ENCODE peak calls at places on chromosomes 13 and 19, in seven cellular contexts. One of them, this sample, is unnamed.
A peak's percentile ranks its signal among the peaks of the same experiment; 100 is the strongest.

GRCh38 chr19:16064209-16064889 is 11.9 kb upstream of the TPM4 start:
- DNase-seq in IMR-90: no peak
- DNase-seq in H1: no peak
- DNase-seq in neuronal stem cell: no peak
- DNase-seq in mesenchymal stem cell: no peak
- DNase-seq in mesendoderm: no peak
- DNase-seq in trophoblast cell: no peak
- DNase-seq in this sample: no peak

GRCh38 chr19:38792250-38793111 is 3.5 kb downstream of the LGALS7B start:
- DNase-seq in mesenchymal stem cell: no peak
- DNase-seq in neuronal stem cell: no peak
- DNase-seq in trophoblast cell: peak; percentile 35
- DNase-seq in H1: no peak
- DNase-seq in IMR-90: no peak
- DNase-seq in mesendoderm: peak; percentile 21
- DNase-seq in this sample: peak; percentile 77

GRCh38 chr13:95248953-95249352 is 52.3 kb downstream of the ABCC4 start:
- DNase-seq in trophoblast cell: no peak
- DNase-seq in mesendoderm: no peak
- DNase-seq in IMR-90: no peak
- DNase-seq in mesenchymal stem cell: no peak
- DNase-seq in H1: no peak
- DNase-seq in neuronal stem cell: no peak
- DNase-seq in this sample: no peak

GRCh38 chr13:53004605-53005004 is 24.0 kb upstream of the OLFM4 start:
- DNase-seq in mesenchymal stem cell: no peak
- DNase-seq in neuronal stem cell: no peak
- DNase-seq in H1: no peak
- DNase-seq in mesendoderm: no peak
- DNase-seq in IMR-90: no peak
- DNase-seq in trophoblast cell: no peak
- DNase-seq in this sample: no peak

GRCh38 chr19:57559008-57559403 is 657 bp downstream of the ZNF550 start:
- DNase-seq in IMR-90: no peak
- DNase-seq in neuronal stem cell: no peak
- DNase-seq in mesenchymal stem cell: peak; percentile 21
- DNase-seq in mesendoderm: peak; percentile 56
- DNase-seq in H1: no peak
- DNase-seq in trophoblast cell: no peak
- DNase-seq in this sample: peak; percentile 30

GRCh38 chr19:6532244-6532999 is 1.6 kb downstream of the TNFSF9 start:
- DNase-seq in IMR-90: no peak
- DNase-seq in trophoblast cell: no peak
- DNase-seq in H1: no peak
- DNase-seq in mesenchymal stem cell: no peak
- DNase-seq in neuronal stem cell: no peak
- DNase-seq in mesendoderm: no peak
- DNase-seq in this sample: no peak

GRCh38 chr19:39934584-39935233 is at the start of gene FCGBP:
- DNase-seq in mesendoderm: no peak
- DNase-seq in mesenchymal stem cell: no peak
- DNase-seq in IMR-90: no peak
- DNase-seq in H1: no peak
- DNase-seq in neuronal stem cell: no peak
- DNase-seq in trophoblast cell: no peak
- DNase-seq in this sample: no peak

GRCh38 chr19:5631511-5632240 is 8.8 kb downstream of the SAFB start:
- DNase-seq in H1: no peak
- DNase-seq in trophoblast cell: no peak
- DNase-seq in mesenchymal stem cell: no peak
- DNase-seq in neuronal stem cell: no peak
- DNase-seq in mesendoderm: no peak
- DNase-seq in IMR-90: no peak
- DNase-seq in this sample: no peak

GRCh38 chr19:1169921-1170885 is 3.9 kb downstream of the SBNO2 start:
- DNase-seq in mesendoderm: no peak
- DNase-seq in neuronal stem cell: no peak
- DNase-seq in mesenchymal stem cell: peak; percentile 54
- DNase-seq in IMR-90: peak; percentile 83
- DNase-seq in trophoblast cell: no peak
- DNase-seq in H1: no peak
- DNase-seq in this sample: no peak

GRCh38 chr13:35979378-35979911 is 151.7 kb downstream of the DCLK1 start:
- DNase-seq in IMR-90: peak; percentile 83
- DNase-seq in trophoblast cell: peak; percentile 62
- DNase-seq in mesendoderm: peak; percentile 39
- DNase-seq in mesenchymal stem cell: peak; percentile 11
- DNase-seq in neuronal stem cell: no peak
- DNase-seq in H1: no peak
- DNase-seq in this sample: no peak

GRCh38 chr19:55197531-55197930 is 11.8 kb downstream of the PTPRH start:
- DNase-seq in IMR-90: no peak
- DNase-seq in mesenchymal stem cell: peak; percentile 15
- DNase-seq in neuronal stem cell: no peak
- DNase-seq in mesendoderm: peak; percentile 27
- DNase-seq in trophoblast cell: no peak
- DNase-seq in H1: no peak
- DNase-seq in this sample: no peak

GRCh38 chr19:13652810-13653590 is 111.3 kb upstream of the MRI1 start:
- DNase-seq in trophoblast cell: no peak
- DNase-seq in mesenchymal stem cell: no peak
- DNase-seq in IMR-90: no peak
- DNase-seq in mesendoderm: no peak
- DNase-seq in H1: no peak
- DNase-seq in neuronal stem cell: no peak
- DNase-seq in this sample: peak; percentile 38

GRCh38 chr19:42267644-42268141 is 1.4 kb upstream of the CIC start:
- DNase-seq in neuronal stem cell: no peak
- DNase-seq in trophoblast cell: peak; percentile 70
- DNase-seq in H1: no peak
- DNase-seq in mesenchymal stem cell: no peak
- DNase-seq in mesendoderm: no peak
- DNase-seq in IMR-90: no peak
- DNase-seq in this sample: no peak

GRCh38 chr13:38602261-38602660 is 84.6 kb upstream of the FREM2 start:
- DNase-seq in H1: no peak
- DNase-seq in IMR-90: no peak
- DNase-seq in neuronal stem cell: no peak
- DNase-seq in mesendoderm: peak; percentile 23
- DNase-seq in trophoblast cell: no peak
- DNase-seq in mesenchymal stem cell: no peak
- DNase-seq in this sample: no peak

GRCh38 chr19:51810228-51810627 is 15.3 kb downstream of the FPR3 start:
- DNase-seq in neuronal stem cell: no peak
- DNase-seq in mesendoderm: no peak
- DNase-seq in H1: no peak
- DNase-seq in trophoblast cell: peak; percentile 91
- DNase-seq in IMR-90: no peak
- DNase-seq in mesenchymal stem cell: no peak
- DNase-seq in this sample: no peak

GRCh38 chr13:91058066-91058465 is 289.4 kb upstream of the MIR17HG start:
- DNase-seq in mesendoderm: peak; percentile 77
- DNase-seq in mesenchymal stem cell: peak; percentile 52
- DNase-seq in IMR-90: no peak
- DNase-seq in trophoblast cell: no peak
- DNase-seq in neuronal stem cell: peak; percentile 11
- DNase-seq in H1: no peak
- DNase-seq in this sample: peak; percentile 35

GRCh38 chr19:17309962-17310461 is 649 bp downstream of the DDA1 start:
- DNase-seq in mesenchymal stem cell: no peak
- DNase-seq in trophoblast cell: peak; percentile 73
- DNase-seq in neuronal stem cell: no peak
- DNase-seq in IMR-90: no peak
- DNase-seq in mesendoderm: no peak
- DNase-seq in H1: no peak
- DNase-seq in this sample: no peak

GRCh38 chr13:99150575-99151370 is 49.9 kb upstream of the UBAC2 start:
- DNase-seq in neuronal stem cell: no peak
- DNase-seq in mesendoderm: no peak
- DNase-seq in IMR-90: peak; percentile 27
- DNase-seq in H1: no peak
- DNase-seq in mesenchymal stem cell: peak; percentile 2
- DNase-seq in trophoblast cell: peak; percentile 76
- DNase-seq in this sample: no peak

GRCh38 chr13:102710261-102710679 is 15.4 kb upstream of the METTL21C start:
- DNase-seq in mesenchymal stem cell: peak; percentile 7
- DNase-seq in IMR-90: peak; percentile 13
- DNase-seq in trophoblast cell: peak; percentile 77
- DNase-seq in H1: no peak
- DNase-seq in mesendoderm: no peak
- DNase-seq in neuronal stem cell: no peak
- DNase-seq in this sample: no peak

GRCh38 chr13:49185264-49185663 is 34.9 kb upstream of the MLNR start:
- DNase-seq in trophoblast cell: no peak
- DNase-seq in mesendoderm: no peak
- DNase-seq in IMR-90: peak; percentile 36
- DNase-seq in neuronal stem cell: no peak
- DNase-seq in H1: no peak
- DNase-seq in mesenchymal stem cell: peak; percentile 39
- DNase-seq in this sample: no peak

GRCh38 chr13:87678353-87678752 is 7.2 kb downstream of the SLITRK5 start:
- DNase-seq in neuronal stem cell: no peak
- DNase-seq in IMR-90: no peak
- DNase-seq in trophoblast cell: no peak
- DNase-seq in H1: no peak
- DNase-seq in mesendoderm: no peak
- DNase-seq in mesenchymal stem cell: no peak
- DNase-seq in this sample: no peak

GRCh38 chr19:16078759-16079707 is 2.7 kb downstream of the TPM4 start:
- DNase-seq in neuronal stem cell: no peak
- DNase-seq in mesenchymal stem cell: peak; percentile 95
- DNase-seq in IMR-90: peak; percentile 98
- DNase-seq in trophoblast cell: peak; percentile 81
- DNase-seq in mesendoderm: peak; percentile 76
- DNase-seq in H1: no peak
- DNase-seq in this sample: no peak

GRCh38 chr13:48993150-48993549 is 17.4 kb downstream of the FNDC3A start:
- DNase-seq in trophoblast cell: no peak
- DNase-seq in mesendoderm: peak; percentile 30
- DNase-seq in IMR-90: no peak
- DNase-seq in H1: no peak
- DNase-seq in mesenchymal stem cell: no peak
- DNase-seq in neuronal stem cell: no peak
- DNase-seq in this sample: no peak

GRCh38 chr13:44930280-44930679 is 59.0 kb downstream of the NUFIP1 start:
- DNase-seq in mesendoderm: no peak
- DNase-seq in neuronal stem cell: no peak
- DNase-seq in mesenchymal stem cell: no peak
- DNase-seq in trophoblast cell: no peak
- DNase-seq in IMR-90: no peak
- DNase-seq in H1: no peak
- DNase-seq in this sample: no peak

GRCh38 chr13:44934724-44935123 is 54.5 kb downstream of the NUFIP1 start:
- DNase-seq in IMR-90: peak; percentile 67
- DNase-seq in H1: no peak
- DNase-seq in mesendoderm: no peak
- DNase-seq in mesenchymal stem cell: peak; percentile 63
- DNase-seq in trophoblast cell: no peak
- DNase-seq in neuronal stem cell: no peak
- DNase-seq in this sample: no peak

GRCh38 chr13:44930907-44931676 is 58.2 kb downstream of the NUFIP1 start:
- DNase-seq in mesendoderm: peak; percentile 44
- DNase-seq in H1: no peak
- DNase-seq in neuronal stem cell: no peak
- DNase-seq in mesenchymal stem cell: peak; percentile 62
- DNase-seq in IMR-90: no peak
- DNase-seq in trophoblast cell: peak; percentile 17
- DNase-seq in this sample: no peak

GRCh38 chr13:44932171-44932849 is 57.0 kb downstream of the NUFIP1 start:
- DNase-seq in neuronal stem cell: no peak
- DNase-seq in mesenchymal stem cell: peak; percentile 55
- DNase-seq in trophoblast cell: no peak
- DNase-seq in mesendoderm: no peak
- DNase-seq in IMR-90: peak; percentile 72
- DNase-seq in H1: no peak
- DNase-seq in this sample: no peak

GRCh38 chr13:44932850-44933251 is 56.4 kb downstream of the NUFIP1 start:
- DNase-seq in H1: no peak
- DNase-seq in IMR-90: peak; percentile 49
- DNase-seq in mesendoderm: no peak
- DNase-seq in neuronal stem cell: no peak
- DNase-seq in mesenchymal stem cell: peak; percentile 75
- DNase-seq in trophoblast cell: no peak
- DNase-seq in this sample: no peak
- H4K8ac ChIP-seq in H1: no peak overlapping the region
- H4K8ac ChIP-seq in IMR-90: peak overlapping the region; percentile 53
- H4K8ac ChIP-seq in mesendoderm: no peak overlapping the region
- H4K8ac ChIP-seq in neuronal stem cell: no peak overlapping the region
- H4K8ac ChIP-seq in mesenchymal stem cell: peak overlapping the region; percentile 71
- H4K8ac ChIP-seq in trophoblast cell: no peak overlapping the region
- H4K8ac ChIP-seq in this sample: no peak overlapping the region

GRCh38 chr13:81540777-81541176 is 1199.9 kb upstream of the SPRY2 start:
- DNase-seq in mesenchymal stem cell: peak; percentile 8
- DNase-seq in neuronal stem cell: no peak
- DNase-seq in trophoblast cell: no peak
- DNase-seq in H1: no peak
- DNase-seq in IMR-90: no peak
- DNase-seq in mesendoderm: peak; percentile 22
- DNase-seq in this sample: no peak
- H4K8ac ChIP-seq in mesenchymal stem cell: no peak overlapping the region
- H4K8ac ChIP-seq in neuronal stem cell: no peak overlapping the region
- H4K8ac ChIP-seq in trophoblast cell: no peak overlapping the region
- H4K8ac ChIP-seq in H1: no peak overlapping the region
- H4K8ac ChIP-seq in IMR-90: no peak overlapping the region
- H4K8ac ChIP-seq in mesendoderm: peak overlapping the region; percentile 13
- H4K8ac ChIP-seq in this sample: no peak overlapping the region

GRCh38 chr19:31658993-31659896 is 310.0 kb upstream of the TSHZ3 start:
- DNase-seq in neuronal stem cell: no peak
- DNase-seq in mesenchymal stem cell: no peak
- DNase-seq in mesendoderm: no peak
- DNase-seq in H1: no peak
- DNase-seq in IMR-90: no peak
- DNase-seq in trophoblast cell: no peak
- DNase-seq in this sample: no peak
- H4K8ac ChIP-seq in neuronal stem cell: no peak overlapping the region
- H4K8ac ChIP-seq in mesenchymal stem cell: no peak overlapping the region
- H4K8ac ChIP-seq in mesendoderm: no peak overlapping the region
- H4K8ac ChIP-seq in H1: no peak overlapping the region
- H4K8ac ChIP-seq in IMR-90: no peak overlapping the region
- H4K8ac ChIP-seq in trophoblast cell: no peak overlapping the region
- H4K8ac ChIP-seq in this sample: no peak overlapping the region

GRCh38 chr19:2228157-2229030 is 7.7 kb downstream of the PLEKHJ1 start:
- DNase-seq in mesendoderm: no peak
- DNase-seq in IMR-90: no peak
- DNase-seq in mesenchymal stem cell: no peak
- DNase-seq in neuronal stem cell: no peak
- DNase-seq in H1: no peak
- DNase-seq in trophoblast cell: no peak
- DNase-seq in this sample: no peak
- H4K8ac ChIP-seq in mesendoderm: no peak overlapping the region
- H4K8ac ChIP-seq in IMR-90: no peak overlapping the region
- H4K8ac ChIP-seq in mesenchymal stem cell: no peak overlapping the region
- H4K8ac ChIP-seq in neuronal stem cell: no peak overlapping the region
- H4K8ac ChIP-seq in H1: peak overlapping the region; percentile 11
- H4K8ac ChIP-seq in trophoblast cell: no peak overlapping the region
- H4K8ac ChIP-seq in this sample: no peak overlapping the region

GRCh38 chr19:30783212-30783611 is 411.0 kb downstream of the ZNF536 start:
- DNase-seq in mesendoderm: no peak
- DNase-seq in neuronal stem cell: no peak
- DNase-seq in IMR-90: no peak
- DNase-seq in H1: no peak
- DNase-seq in trophoblast cell: no peak
- DNase-seq in mesenchymal stem cell: no peak
- DNase-seq in this sample: no peak
- H4K8ac ChIP-seq in mesendoderm: no peak overlapping the region
- H4K8ac ChIP-seq in neuronal stem cell: no peak overlapping the region
- H4K8ac ChIP-seq in IMR-90: no peak overlapping the region
- H4K8ac ChIP-seq in H1: no peak overlapping the region
- H4K8ac ChIP-seq in trophoblast cell: no peak overlapping the region
- H4K8ac ChIP-seq in mesenchymal stem cell: no peak overlapping the region
- H4K8ac ChIP-seq in this sample: no peak overlapping the region

This sample was measured in H9.